ENCODE peak calls at places on chromosomes 2 and 18, in five cellular contexts. T is neural crest cell, M is nephron progenitor cell, G is HCT116, L is MM.1S. U is an unnamed sample.

GRCh38 chr18:69628774-69629359 is 228.2 kb downstream of the DOK6 start:
- DNase-seq in T (no peak), M (no peak), G (no peak), L (no peak), U (no peak)

GRCh38 chr2:128716371-128716770 is 397.7 kb upstream of the HS6ST1 start:
- DNase-seq in T (no peak), M (no peak), G (no peak), L (no peak), U (no peak)

GRCh38 chr2:25293145-25293544 is 48.6 kb downstream of the DNMT3A start:
- DNase-seq in T (no peak), M (no peak), G (no peak), L (no peak), U (no peak)

GRCh38 chr2:72972744-72973535 is 55.6 kb downstream of the EMX1 start:
- DNase-seq in T (no peak), M (no peak), G (no peak), L (no peak), U (no peak)

GRCh38 chr18:33472554-33472953 is 32.0 kb upstream of the CCDC178 start:
- DNase-seq in T (no peak), M (no peak), G (no peak), L (no peak), U (no peak)

GRCh38 chr2:240959941-240960308 is 38.5 kb upstream of the SNED1 start:
- DNase-seq in T (no peak), M (peak; percentile 6), G (no peak), L (no peak), U (no peak)

GRCh38 chr18:31941010-31941809 is 1.7 kb downstream of the TRAPPC8 start:
- DNase-seq in T (no peak), M (no peak), G (no peak), L (no peak), U (no peak)

GRCh38 chr2:168119519-168120141 is 127.8 kb downstream of the STK39 start:
- DNase-seq in T (peak; percentile 44), M (peak; percentile 35), G (peak; percentile 41), L (peak; percentile 71), U (no peak)

GRCh38 chr2:232022733-232023132 is 61.2 kb downstream of the DIS3L2 start:
- DNase-seq in T (no peak), M (no peak), G (no peak), L (no peak), U (no peak)

GRCh38 chr18:21933931-21934765 is 193.6 kb downstream of the MIB1 start:
- DNase-seq in T (no peak), M (no peak), G (no peak), L (no peak), U (no peak)

GRCh38 chr2:121346886-121347285 is 61.9 kb upstream of the TFCP2L1 start:
- DNase-seq in T (no peak), M (no peak), G (no peak), L (no peak), U (no peak)

GRCh38 chr2:240968731-240969624 is 29.4 kb upstream of the SNED1 start:
- DNase-seq in T (no peak), M (peak; percentile 7), G (no peak), L (no peak), U (peak; percentile 54)

GRCh38 chr18:57444301-57444759 is 9.2 kb downstream of the ONECUT2 start:
- DNase-seq in T (no peak), M (no peak), G (no peak), L (no peak), U (no peak)

GRCh38 chr2:111168528-111168929 is 47.8 kb downstream of the BCL2L11 start:
- DNase-seq in T (no peak), M (no peak), G (peak; percentile 48), L (no peak), U (peak; percentile 65)

GRCh38 chr2:210617732-210618330 is 61.4 kb downstream of the CPS1 start:
- DNase-seq in T (peak; percentile 30), M (no peak), G (peak; percentile 12), L (peak; percentile 71), U (no peak)

GRCh38 chr2:232523682-232524597 is 2.0 kb upstream of the CHRND start:
- DNase-seq in T (peak; percentile 68), M (peak; percentile 78), G (no peak), L (no peak), U (peak; percentile 67)

GRCh38 chr2:88626171-88627054 is 851 bp downstream of the EIF2AK3 start:
- DNase-seq in T (peak; percentile 12), M (peak; percentile 63), G (no peak), L (peak; percentile 55), U (peak; percentile 21)

GRCh38 chr18:32920796-32921787 is 148.3 kb upstream of the KLHL14 start:
- DNase-seq in T (no peak), M (no peak), G (no peak), L (no peak), U (no peak)

GRCh38 chr18:54877076-54877475 is 48.8 kb downstream of the RAB27B start:
- DNase-seq in T (no peak), M (no peak), G (no peak), L (no peak), U (no peak)

GRCh38 chr2:29146197-29146596 is 31.0 kb downstream of the CLIP4 start:
- DNase-seq in T (no peak), M (no peak), G (no peak), L (no peak), U (no peak)

GRCh38 chr2:27829791-27830190 is 58.3 kb downstream of the MRPL33 start:
- DNase-seq in T (no peak), M (no peak), G (no peak), L (no peak), U (no peak)

GRCh38 chr2:86097114-86097896 is 8.4 kb downstream of the POLR1A start:
- DNase-seq in T (no peak), M (no peak), G (no peak), L (no peak), U (no peak)
- TF ChIP-seq CTCF in T (no peak), M (no peak), G (no peak), L (no peak), U (no peak)

DNA sequence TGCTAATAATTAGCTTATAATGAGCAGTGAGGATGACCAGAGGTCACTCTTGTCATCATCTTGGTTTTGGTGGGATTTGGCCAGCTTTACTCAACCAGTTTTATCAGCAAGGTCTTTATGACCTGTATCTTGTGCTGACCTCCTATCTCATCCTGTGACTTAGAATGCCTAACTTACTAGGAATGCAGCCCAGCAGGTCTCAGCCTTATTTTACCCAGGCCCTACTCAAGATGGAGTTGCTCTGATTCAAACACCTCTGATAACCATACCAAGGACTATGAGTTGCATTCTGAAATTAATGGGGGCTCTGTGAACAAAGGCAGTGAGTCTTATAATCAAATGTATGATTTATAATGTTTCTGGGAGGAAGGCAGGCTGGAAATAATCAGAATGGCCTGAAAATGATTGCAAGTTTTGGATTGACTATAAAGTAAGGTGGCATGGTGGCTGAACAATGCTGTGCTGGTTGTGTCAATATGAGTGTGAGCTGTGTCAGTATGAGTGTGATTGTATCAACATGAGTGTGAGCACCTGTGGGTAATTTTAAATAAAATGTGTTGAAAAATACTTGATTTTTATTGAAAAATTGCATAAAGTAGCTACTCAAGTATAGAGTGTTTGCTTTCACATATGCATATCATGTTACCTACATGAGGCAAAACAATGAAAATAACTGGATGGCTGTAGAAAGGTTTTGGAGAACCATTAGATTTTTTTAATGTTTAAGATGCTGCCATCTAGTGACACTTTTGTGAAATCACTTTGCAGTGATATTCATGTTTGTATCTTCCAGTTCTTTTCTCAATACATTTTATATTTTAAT is 103.0 kb downstream of the KYNU start:
- DNase-seq in T (no peak), M (no peak), G (peak; percentile 16), L (peak; percentile 36), U (peak; percentile 5)
- TF ChIP-seq CTCF in T (peak; percentile 78), M (peak; percentile 58), G (peak; percentile 43), L (peak; percentile 39), U (peak; percentile 44)

GRCh38 chr18:49628993-49629795 is 67.3 kb downstream of the LIPG start:
- DNase-seq in T (no peak), M (no peak), G (no peak), L (no peak), U (no peak)
- TF ChIP-seq CTCF in T (peak; percentile 55), M (no peak), G (peak; percentile 16), L (no peak), U (peak; percentile 14)

GRCh38 chr18:12604445-12605007 is 53.4 kb downstream of the SPIRE1 start:
- DNase-seq in T (no peak), M (no peak), G (no peak), L (no peak), U (no peak)
- TF ChIP-seq CTCF in T (peak; percentile 22), M (no peak), G (no peak), L (no peak), U (no peak)

DNA sequence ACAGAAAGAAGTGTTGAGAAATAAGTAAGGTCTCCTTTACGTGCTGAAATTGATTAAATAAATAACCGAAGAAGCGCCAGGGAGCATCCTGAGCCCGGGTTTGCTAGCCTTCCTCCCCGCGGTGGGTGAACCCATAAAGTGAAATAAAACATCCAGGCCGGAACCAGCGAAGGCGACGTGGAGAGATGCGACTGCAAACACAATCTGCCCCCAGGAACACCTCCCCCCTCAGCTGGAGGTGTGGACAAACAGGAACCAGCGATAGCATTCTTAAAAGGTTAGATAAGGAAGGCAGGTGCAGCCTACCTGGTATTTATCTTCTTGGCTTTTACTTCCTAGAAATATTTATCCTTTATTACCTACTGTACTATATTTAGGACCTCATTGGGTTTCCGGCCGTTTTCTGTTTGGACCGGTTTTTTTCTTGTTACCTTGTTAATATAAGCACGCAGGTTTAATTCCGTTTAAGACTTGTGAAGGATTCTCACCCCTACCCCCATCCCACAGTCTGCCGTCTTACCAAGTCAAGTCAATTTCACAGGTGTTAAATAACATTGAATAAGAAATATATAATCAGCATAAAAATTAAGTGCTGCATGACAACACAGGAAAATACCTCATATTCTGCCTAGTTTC is 224.1 kb upstream of the ID2 start:
- DNase-seq in T (no peak), M (no peak), G (no peak), L (no peak), U (no peak)
- TF ChIP-seq CTCF in T (no peak), M (no peak), G (no peak), L (no peak), U (no peak)

DNA sequence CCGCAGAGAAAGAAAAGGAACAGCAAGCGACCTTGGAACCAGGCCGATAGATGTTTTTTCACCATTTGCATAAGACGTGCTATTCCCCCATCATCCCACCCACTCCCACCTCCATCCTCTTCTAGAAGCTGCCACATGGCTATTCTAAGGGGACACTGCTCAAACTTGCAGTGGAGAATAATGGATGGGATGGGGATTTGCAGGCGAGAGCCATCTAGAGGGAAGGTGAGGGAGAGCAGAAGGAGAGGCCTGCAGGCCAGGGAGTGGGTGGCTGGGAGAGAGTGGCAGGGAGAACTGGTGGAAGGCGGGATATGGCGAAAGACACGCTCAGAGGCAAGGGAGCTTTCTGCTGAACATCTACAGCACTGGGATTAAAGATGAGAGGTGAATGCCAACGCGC is 84.9 kb downstream of the MAPK4 start:
- DNase-seq in T (no peak), M (peak; percentile 30), G (peak; percentile 23), L (no peak), U (no peak)
- TF ChIP-seq CTCF in T (peak; percentile 46), M (peak; percentile 25), G (peak; percentile 18), L (peak; percentile 30), U (peak; percentile 32)

GRCh38 chr2:112584134-112584890 is at the start of gene CHCHD5:
- DNase-seq in T (peak; percentile 79), M (peak; percentile 86), G (peak; percentile 92), L (peak; percentile 94), U (peak; percentile 86)
- TF ChIP-seq CTCF in T (peak; percentile 42), M (no peak), G (no peak), L (no peak), U (peak; percentile 13)

DNA sequence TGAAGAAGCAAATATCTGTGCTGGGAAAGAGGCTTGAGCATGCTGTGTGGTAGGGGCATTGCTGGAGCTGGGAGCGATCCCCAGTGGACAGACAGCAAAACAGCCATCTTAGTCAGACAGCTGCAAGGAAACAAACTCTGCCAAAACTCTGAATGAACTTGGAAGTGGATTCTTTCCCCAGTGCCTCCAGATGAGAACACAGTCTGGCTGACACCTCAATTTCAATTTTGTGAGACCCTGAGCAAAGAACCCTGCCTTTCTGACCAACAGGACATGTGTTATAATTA is 23.2 kb upstream of the FAP start:
- DNase-seq in T (no peak), M (no peak), G (no peak), L (no peak), U (no peak)
- TF ChIP-seq CTCF in T (no peak), M (no peak), G (no peak), L (no peak), U (no peak)

U was measured in GM13977.